ENCODE peak calls at places on chromosomes 16 and 17, in ten cellular contexts. I is astrocyte of the spinal cord; O is Calu3; C is NCI-H1694; D is hepatocyte; N is GM23248; E is left colon; T is activated T-helper 9 cell treated with anti-CD3 and anti-CD28 coated beads, Interleukin-2, amount 50 U/mL, for 16 hours; V is psoas muscle; J is NCI-H1436. G is an unnamed sample.

GRCh38 chr17:64128787-64129514 is 993 bp downstream of the ERN1 start:
- DNase-seq in I (peak), O (peak), C (no peak), D (peak), N (peak), E (peak), T (no peak), V (no peak), J (no peak), G (no peak)

GRCh38 chr16:8866884-8867482 is 1.8 kb downstream of the CARHSP1 start:
- DNase-seq in I (no peak), O (no peak), C (no peak), D (peak), N (peak), E (no peak), T (no peak), V (no peak), J (no peak), G (no peak)

GRCh38 chr16:85901760-85902365 is 2.9 kb downstream of the IRF8 start:
- DNase-seq in I (no peak), O (no peak), C (no peak), D (no peak), N (no peak), E (no peak), T (no peak), V (no peak), J (no peak), G (no peak)

GRCh38 chr17:64063766-64064224 is 43.4 kb upstream of the ICAM2 start:
- DNase-seq in I (no peak), O (peak), C (no peak), D (peak), N (peak), E (peak), T (peak), V (peak), J (no peak), G (no peak)

GRCh38 chr16:14186007-14186953 is 115.2 kb downstream of the MRTFB start:
- DNase-seq in I (peak), O (no peak), C (no peak), D (peak), N (peak), E (no peak), T (no peak), V (peak), J (no peak), G (peak)

GRCh38 chr16:11253995-11254912 is 1.8 kb downstream of the SOCS1 start:
- DNase-seq in I (no peak), O (no peak), C (no peak), D (no peak), N (no peak), E (no peak), T (no peak), V (no peak), J (no peak), G (no peak)

GRCh38 chr16:89300311-89300975 is 82.9 kb downstream of the ZNF778 start:
- DNase-seq in I (no peak), O (no peak), C (no peak), D (no peak), N (no peak), E (no peak), T (no peak), V (peak), J (no peak), G (peak)

GRCh38 chr17:48037036-48037881 is at the start of gene COPZ2:
- DNase-seq in I (peak), O (peak), C (no peak), D (peak), N (peak), E (peak), T (peak), V (peak), J (no peak), G (no peak)

GRCh38 chr17:17840751-17841591 is 4.2 kb upstream of the SREBF1 start:
- DNase-seq in I (peak), O (no peak), C (peak), D (no peak), N (peak), E (no peak), T (no peak), V (no peak), J (peak), G (no peak)

GRCh38 chr17:73798111-73798748 is 154.0 kb upstream of the SDK2 start:
- DNase-seq in I (peak), O (peak), C (no peak), D (peak), N (peak), E (no peak), T (no peak), V (no peak), J (no peak), G (no peak)

GRCh38 chr17:60248618-60249516 is 99.1 kb downstream of the CA4 start:
- DNase-seq in I (peak), O (no peak), C (no peak), D (no peak), N (no peak), E (no peak), T (no peak), V (no peak), J (no peak), G (no peak)

GRCh38 chr17:1779571-1780074 is 17.8 kb downstream of the SERPINF1 start:
- DNase-seq in I (peak), O (no peak), C (peak), D (peak), N (peak), E (peak), T (no peak), V (peak), J (no peak), G (peak)

GRCh38 chr17:48560452-48560817 is 15.5 kb upstream of the HOXB2 start:
- DNase-seq in I (no peak), O (no peak), C (no peak), D (no peak), N (no peak), E (no peak), T (no peak), V (no peak), J (no peak), G (no peak)

GRCh38 chr17:41486809-41487530 is 2.7 kb downstream of the KRT36 start:
- DNase-seq in I (no peak), O (peak), C (no peak), D (no peak), N (no peak), E (no peak), T (no peak), V (no peak), J (no peak), G (no peak)

GRCh38 chr17:29758255-29758654 is 135.5 kb upstream of the CORO6 start:
- DNase-seq in I (no peak), O (no peak), C (no peak), D (no peak), N (no peak), E (no peak), T (no peak), V (no peak), J (no peak), G (no peak)

GRCh38 chr17:62637809-62638208 is 10.3 kb downstream of the MRC2 start:
- DNase-seq in I (no peak), O (no peak), C (no peak), D (no peak), N (no peak), E (no peak), T (no peak), V (no peak), J (no peak), G (no peak)

GRCh38 chr16:85583491-85584181 is 29.5 kb upstream of the GSE1 start:
- DNase-seq in I (peak), O (no peak), C (no peak), D (no peak), N (peak), E (no peak), T (no peak), V (no peak), J (peak), G (no peak)

GRCh38 chr17:31266042-31266441 is 31.0 kb downstream of the OMG start:
- DNase-seq in I (no peak), O (no peak), C (no peak), D (no peak), N (no peak), E (no peak), T (no peak), V (no peak), J (no peak), G (no peak)

GRCh38 chr16:55949518-55949917 is 74.3 kb upstream of the CES5A start:
- DNase-seq in I (no peak), O (no peak), C (no peak), D (no peak), N (peak), E (no peak), T (no peak), V (no peak), J (no peak), G (no peak)

GRCh38 chr16:64489449-64489848 is 632.4 kb downstream of the CDH11 start:
- DNase-seq in I (no peak), O (no peak), C (no peak), D (no peak), N (no peak), E (no peak), T (no peak), V (no peak), J (no peak), G (no peak)

GRCh38 chr16:69131167-69131748 is 1.1 kb downstream of the CHTF8 start:
- DNase-seq in I (peak), O (no peak), C (no peak), D (peak), N (peak), E (no peak), T (no peak), V (no peak), J (no peak), G (no peak)

GRCh38 chr17:81608082-81608481 is 28.8 kb downstream of the NPLOC4 start:
- DNase-seq in I (peak), O (no peak), C (no peak), D (no peak), N (peak), E (no peak), T (no peak), V (no peak), J (no peak), G (no peak)

GRCh38 chr16:1723450-1724147 is 17.6 kb downstream of the MAPK8IP3 start:
- DNase-seq in I (peak), O (peak), C (no peak), D (peak), N (peak), E (no peak), T (no peak), V (no peak), J (no peak), G (no peak)

GRCh38 chr16:87638736-87639135 is 36.4 kb downstream of the JPH3 start:
- DNase-seq in I (no peak), O (no peak), C (no peak), D (no peak), N (no peak), E (no peak), T (no peak), V (no peak), J (no peak), G (no peak)

GRCh38 chr17:41939044-41939695 is 8.8 kb downstream of the ODAD4 start:
- DNase-seq in I (no peak), O (no peak), C (peak), D (no peak), N (no peak), E (no peak), T (no peak), V (no peak), J (no peak), G (no peak)

GRCh38 chr16:49455181-49455990 is 81.8 kb downstream of the C16orf78 start:
- DNase-seq in I (no peak), O (no peak), C (no peak), D (no peak), N (no peak), E (peak), T (no peak), V (peak), J (no peak), G (no peak)

G was measured in gastrocnemius medialis.